ENCODE peak calls at places on chromosomes 2 and 18, in five cellular contexts. H is hepatocyte, Q is GM12878, W is AG04449, F is gastrocnemius medialis. M is an unnamed sample.

GRCh38 chr2:219612605-219613286 is 14.7 kb upstream of the SLC4A3 start:
- DNase-seq in H (no peak), Q (no peak), F (no peak), W (no peak), M (no peak)

GRCh38 chr2:14978836-14979235 is 346.3 kb downstream of the LRATD1 start:
- DNase-seq in F (no peak), W (no peak), H (no peak), Q (no peak), M (no peak)

GRCh38 chr2:74304332-74305148 is 38.7 kb downstream of the SLC4A5 start:
- DNase-seq in H (no peak), W (no peak), Q (no peak), F (no peak), M (no peak)

GRCh38 chr18:75248426-75249191 is 38.0 kb downstream of the TSHZ1 start:
- DNase-seq in W (no peak), Q (no peak), H (no peak), F (no peak), M (no peak)

GRCh38 chr2:240885980-240886565 is 9.9 kb downstream of the MAB21L4 start:
- DNase-seq in H (no peak), F (no peak), W (no peak), Q (no peak), M (no peak)

GRCh38 chr2:236343400-236344161 is 79.4 kb upstream of the ASB18 start:
- DNase-seq in H (peak; percentile 82), Q (peak; percentile 9), F (no peak), W (peak; percentile 38), M (peak; percentile 10)

GRCh38 chr18:31225668-31226067 is 63.0 kb upstream of the DSC1 start:
- DNase-seq in F (no peak), H (no peak), Q (no peak), W (no peak), M (no peak)

GRCh38 chr18:56841836-56842235 is 190.7 kb downstream of the WDR7 start:
- DNase-seq in H (no peak), Q (no peak), W (no peak), F (no peak), M (no peak)

GRCh38 chr2:23568257-23569190 is 183.5 kb downstream of the KLHL29 start:
- DNase-seq in F (no peak), H (no peak), Q (no peak), W (no peak), M (no peak)

GRCh38 chr2:222057249-222058073 is 241.3 kb downstream of the PAX3 start:
- DNase-seq in H (no peak), W (no peak), F (no peak), Q (no peak), M (no peak)

GRCh38 chr2:170587117-170587516 is 128.0 kb upstream of the SP5 start:
- DNase-seq in W (no peak), F (no peak), Q (no peak), H (no peak), M (no peak)

GRCh38 chr2:39706350-39706749 is 40.6 kb downstream of the TMEM178A start:
- DNase-seq in F (no peak), W (no peak), Q (no peak), H (no peak), M (no peak)

GRCh38 chr2:88606371-88607030 is 20.8 kb downstream of the EIF2AK3 start:
- DNase-seq in H (no peak), Q (peak; percentile 68), F (no peak), W (no peak), M (no peak)

GRCh38 chr18:3368193-3368592 is 81.8 kb upstream of the TGIF1 start:
- DNase-seq in H (no peak), W (no peak), F (no peak), Q (no peak), M (peak; percentile 69)

GRCh38 chr2:128261245-128262128 is 57.2 kb downstream of the HS6ST1 start:
- DNase-seq in F (no peak), W (no peak), H (no peak), Q (no peak), M (no peak)

GRCh38 chr2:128258218-128258617 is 60.5 kb downstream of the HS6ST1 start:
- DNase-seq in W (no peak), H (no peak), F (no peak), Q (no peak), M (no peak)

GRCh38 chr2:128262315-128263253 is 56.1 kb downstream of the HS6ST1 start:
- DNase-seq in W (no peak), H (no peak), F (no peak), Q (no peak), M (no peak)

GRCh38 chr2:128259585-128259984 is 59.1 kb downstream of the HS6ST1 start:
- DNase-seq in Q (no peak), F (no peak), H (no peak), W (no peak), M (no peak)

DNA sequence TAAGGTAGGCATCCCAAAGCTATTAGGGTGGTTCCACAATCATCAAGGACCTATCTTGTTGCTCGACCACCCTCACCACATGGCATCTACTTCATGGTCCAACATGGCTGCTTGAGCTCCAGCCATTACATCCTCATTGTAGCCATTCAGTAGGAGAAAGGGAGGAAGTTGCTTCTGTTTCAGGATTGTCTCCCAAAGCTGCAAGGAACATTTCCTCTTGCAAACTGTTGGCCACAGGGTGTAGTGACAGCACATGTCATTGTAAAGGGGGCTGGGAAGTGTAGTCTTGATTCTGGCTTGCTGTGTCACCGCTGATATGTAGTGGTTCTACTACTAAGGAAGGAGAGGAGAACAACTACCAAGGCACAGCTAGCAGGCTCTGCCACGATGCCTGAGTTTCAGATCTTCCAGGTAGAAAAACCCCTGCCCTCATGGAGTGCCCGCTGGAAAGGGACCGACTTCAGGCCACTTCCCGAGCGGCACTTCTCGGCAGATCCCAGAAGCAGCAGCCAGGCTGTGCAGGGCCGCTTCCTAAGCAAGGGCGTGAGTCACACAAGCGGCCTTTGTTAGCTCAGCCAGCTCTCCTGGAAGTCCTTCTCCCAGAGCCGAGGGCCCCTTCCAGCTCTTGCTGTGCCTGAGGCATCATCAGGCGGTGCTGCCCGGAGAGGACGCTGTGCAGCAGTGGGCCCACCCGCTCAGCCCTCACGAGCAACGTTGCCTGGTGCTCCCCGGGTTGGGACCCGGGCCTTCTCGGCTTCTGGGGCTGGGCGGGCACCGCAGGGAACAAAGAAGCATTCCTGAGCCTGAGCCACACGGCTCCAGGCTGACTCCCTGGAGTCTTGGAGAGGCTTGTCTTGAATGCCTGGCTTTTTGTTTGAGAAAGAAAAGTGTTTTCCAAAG is 58.2 kb downstream of the HS6ST1 start:
- DNase-seq in H (peak; percentile 90), W (peak; percentile 45), Q (no peak), F (no peak), M (peak; percentile 26)
- H3K4me3 ChIP-seq in H (no peak overlapping the region), W (no peak overlapping the region), Q (no peak overlapping the region), F (no peak overlapping the region), M (no peak overlapping the region)

DNA sequence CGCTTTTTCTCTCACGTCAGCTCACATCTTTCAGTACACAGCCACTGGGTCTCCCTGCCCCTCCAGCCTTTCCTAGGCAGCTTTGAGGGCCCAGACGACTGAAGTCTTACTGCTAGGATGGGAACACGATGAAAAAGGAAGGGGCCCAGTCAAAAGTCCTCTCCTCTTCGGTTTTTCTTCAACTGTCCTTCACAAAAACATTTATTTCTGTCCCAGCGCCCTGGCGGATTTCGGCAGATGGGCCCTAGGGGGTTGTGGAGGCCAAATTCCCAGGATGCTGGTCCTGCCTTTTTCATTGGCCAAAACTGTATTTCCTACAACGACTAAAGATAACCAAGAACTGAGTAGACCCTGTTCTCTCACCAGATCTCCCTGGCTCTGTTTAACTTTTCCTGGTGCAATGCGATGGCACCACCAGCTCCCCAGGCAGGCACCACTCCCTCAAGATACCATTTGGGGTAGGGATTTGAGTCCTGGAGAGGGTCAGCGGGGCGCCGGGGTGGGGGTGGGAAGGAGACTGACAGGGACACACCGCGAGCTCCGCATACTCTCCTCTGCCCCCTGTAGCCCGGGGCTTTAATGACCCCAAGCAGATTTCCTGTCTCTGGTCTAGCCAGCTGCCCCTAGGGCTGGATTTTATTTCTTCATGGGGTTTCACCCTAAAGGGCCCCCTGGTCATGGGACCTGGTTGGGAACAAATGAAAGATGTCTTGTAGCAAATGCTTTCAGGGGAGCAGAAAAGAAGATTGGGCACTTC is 7.4 kb downstream of the SIX2 start:
- DNase-seq in F (no peak), W (no peak), Q (no peak), H (no peak), M (no peak)
- TF ChIP-seq CTCF in F (no peak), W (no peak), Q (no peak), H (no peak), M (peak; percentile 7)

DNA sequence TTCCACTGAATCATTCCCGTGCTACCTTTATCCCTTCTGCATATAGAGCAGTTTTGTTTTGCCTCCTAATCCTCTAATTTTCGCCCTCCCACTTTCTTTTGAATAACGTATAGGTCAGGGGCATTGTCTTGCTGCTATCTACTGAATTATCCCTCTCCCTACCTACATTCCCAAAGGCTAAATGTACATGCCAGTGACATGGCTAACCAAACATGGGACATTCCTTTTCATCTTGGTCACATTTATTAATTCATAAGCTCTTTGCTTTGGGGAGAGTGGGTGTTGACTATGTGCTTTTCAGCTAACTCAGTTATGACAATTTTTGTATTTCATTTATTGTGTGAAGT is 5.1 kb downstream of the DAW1 start:
- DNase-seq in H (no peak), Q (no peak), W (no peak), F (no peak), M (no peak)
- H3K4me3 ChIP-seq in H (no peak overlapping the region), Q (no peak overlapping the region), W (no peak overlapping the region), F (no peak overlapping the region), M (no peak overlapping the region)

DNA sequence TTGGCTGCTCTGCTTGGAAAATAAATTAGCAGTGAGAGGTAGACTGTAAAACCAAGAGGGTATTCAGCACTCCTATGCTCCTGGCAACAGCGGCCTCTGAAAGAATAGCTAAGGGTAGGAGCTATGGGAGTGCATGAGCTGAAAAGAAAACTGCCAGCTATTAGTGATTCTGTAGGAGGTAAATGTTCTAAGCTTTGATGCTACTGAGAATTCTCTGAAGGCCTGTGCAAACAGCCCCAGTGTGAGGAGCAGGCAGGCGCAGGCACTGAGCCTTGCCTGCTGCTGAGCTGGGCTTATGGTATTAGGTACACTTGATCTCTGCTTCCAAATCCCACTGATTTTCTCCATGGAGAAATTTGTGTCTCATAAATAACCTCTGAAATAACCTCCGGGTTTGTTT is 86.7 kb downstream of the NYAP2 start:
- DNase-seq in F (no peak), Q (no peak), H (peak; percentile 40), W (no peak), M (no peak)
- TF ChIP-seq CTCF in F (no peak), Q (no peak), H (no peak), W (no peak), M (no peak)

GRCh38 chr2:239307921-239308620 is 92.7 kb downstream of the HDAC4 start:
- DNase-seq in F (no peak), Q (no peak), H (no peak), W (no peak), M (no peak)
- H3K4me3 ChIP-seq in F (peak overlapping the region; percentile 71), Q (no peak overlapping the region), H (no peak overlapping the region), W (peak overlapping the region; percentile 52), M (peak overlapping the region; percentile 32)

GRCh38 chr2:204026294-204026693 is 89.7 kb downstream of the ICOS start:
- DNase-seq in W (no peak), H (no peak), Q (no peak), F (no peak), M (no peak)
- TF ChIP-seq CTCF in W (no peak), H (no peak), Q (peak; percentile 29), F (no peak), M (peak; percentile 30)

DNA sequence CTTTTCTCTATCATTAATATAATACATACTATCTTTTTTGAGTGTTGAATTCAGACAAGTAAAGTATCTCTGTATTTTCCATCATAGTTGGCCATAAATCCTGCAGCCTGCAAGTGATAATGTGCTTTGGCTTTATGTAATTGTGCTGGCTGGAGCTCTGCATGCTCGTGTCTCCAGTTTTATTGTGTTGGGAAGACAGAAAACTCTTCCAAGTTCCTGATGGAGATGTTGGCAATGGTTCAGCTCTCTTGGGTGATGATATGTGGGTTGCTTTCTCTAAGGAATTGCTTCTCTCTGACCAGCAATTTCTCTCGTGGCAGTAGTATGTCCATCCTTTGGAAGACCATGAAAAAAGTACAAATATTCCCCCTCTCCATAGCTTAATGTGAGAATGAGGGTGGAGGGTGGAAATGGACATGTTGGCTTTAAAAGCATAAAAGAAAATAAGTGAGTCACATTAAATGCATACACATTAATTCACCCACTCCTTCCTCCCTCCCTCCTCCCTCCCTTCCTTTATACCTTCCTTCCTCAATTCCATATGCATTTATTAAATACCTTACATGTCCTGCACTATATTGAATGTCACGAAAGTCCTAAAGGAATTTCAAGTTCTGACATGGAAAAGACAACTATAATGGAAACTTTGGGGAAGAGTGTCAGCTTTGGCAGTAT is 344.3 kb downstream of the MTX2 start:
- DNase-seq in W (peak; percentile 37), Q (no peak), F (no peak), H (peak; percentile 62), M (no peak)
- H3K4me3 ChIP-seq in W (no peak overlapping the region), Q (no peak overlapping the region), F (no peak overlapping the region), H (no peak overlapping the region), M (no peak overlapping the region)